ENCODE peak calls at places on chromosomes 2 and 18, in four cellular contexts. B is choroid plexus epithelial cell, N is AG04450, X is A549. A is an unnamed sample.

GRCh38 chr2:20352230-20353216 is 1.9 kb upstream of the PUM2 start:
- DNase-seq in B (no peak), N (no peak), X (no peak), A (no peak)

GRCh38 chr18:25192065-25192464 is 159.9 kb downstream of the ZNF521 start:
- DNase-seq in N (no peak), X (no peak), B (no peak), A (no peak)

GRCh38 chr2:216740557-216741222 is 45.3 kb upstream of the IGFBP5 start:
- DNase-seq in X (no peak), B (peak), N (peak), A (no peak)

GRCh38 chr2:106147159-106147558 is 46.9 kb downstream of the UXS1 start:
- DNase-seq in B (peak), N (peak), X (peak), A (peak)

GRCh38 chr2:166246901-166247300 is 119.1 kb upstream of the SCN1A start:
- DNase-seq in N (no peak), X (no peak), B (no peak), A (no peak)

GRCh38 chr18:46388295-46388694 is 268.7 kb downstream of the LOXHD1 start:
- DNase-seq in X (no peak), B (no peak), N (no peak), A (no peak)

GRCh38 chr2:7356909-7357584 is 439.8 kb downstream of the RNF144A start:
- DNase-seq in X (no peak), B (no peak), N (no peak), A (no peak)

GRCh38 chr18:71485578-71485977 is 1058.6 kb downstream of the CBLN2 start:
- DNase-seq in X (no peak), N (no peak), B (peak), A (peak)

GRCh38 chr2:71783215-71783614 is 329.9 kb downstream of the DYSF start:
- DNase-seq in N (peak), X (peak), B (peak), A (peak)

GRCh38 chr2:21748501-21748900 is 624.7 kb downstream of the TDRD15 start:
- DNase-seq in X (no peak), B (peak), N (no peak), A (no peak)

GRCh38 chr2:70282439-70282838 is 11.1 kb downstream of the SNRPG start:
- DNase-seq in X (no peak), N (no peak), B (no peak), A (no peak)

GRCh38 chr18:57110295-57110694 is 36.6 kb upstream of the BOD1L2 start:
- DNase-seq in X (no peak), N (no peak), B (no peak), A (no peak)

GRCh38 chr18:34773961-34774754 is 64.1 kb downstream of the DTNA start:
- DNase-seq in B (peak), N (no peak), X (no peak), A (peak)

DNA sequence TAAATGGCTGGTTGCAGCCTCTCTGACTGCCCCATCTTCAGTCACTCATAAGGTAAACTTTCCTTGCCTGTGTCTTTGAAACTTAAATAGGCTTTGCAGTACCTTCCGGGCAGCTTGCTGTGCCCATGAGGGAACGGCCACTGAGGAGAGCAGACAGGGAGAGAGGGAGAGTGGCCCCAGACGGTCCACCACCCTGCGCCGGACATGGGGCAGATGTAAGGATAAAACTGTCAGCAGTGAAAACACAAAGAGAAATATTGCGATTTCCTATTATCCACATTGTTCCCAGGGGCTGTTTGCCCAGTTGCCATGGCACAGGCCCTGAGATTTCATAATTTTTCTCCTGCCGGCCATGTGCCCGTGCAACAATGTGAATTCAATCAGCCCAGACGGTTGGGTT is 265.9 kb upstream of the SALL3 start:
- DNase-seq in B (no peak), N (no peak), X (no peak), A (no peak)
- H3K4me3 ChIP-seq in B (no peak), N (no peak), X (no peak), A (no peak)

GRCh38 chr2:96340493-96341414 is 5.2 kb downstream of the NCAPH start:
- DNase-seq in N (no peak), B (peak), X (no peak), A (no peak)

GRCh38 chr2:96336104-96336775 is 674 bp downstream of the NCAPH start:
- DNase-seq in B (no peak), X (no peak), N (no peak), A (no peak)

GRCh38 chr2:96333708-96334107 is 1.9 kb upstream of the NCAPH start:
- DNase-seq in X (no peak), B (no peak), N (no peak), A (no peak)

GRCh38 chr2:96341641-96342040 is 6.1 kb downstream of the NCAPH start:
- DNase-seq in B (no peak), X (no peak), N (no peak), A (no peak)

GRCh38 chr2:96336873-96337272 is 1.3 kb downstream of the NCAPH start:
- DNase-seq in N (no peak), B (no peak), X (no peak), A (no peak)
- H3K4me3 ChIP-seq in N (no peak), B (no peak), X (peak), A (no peak)

DNA sequence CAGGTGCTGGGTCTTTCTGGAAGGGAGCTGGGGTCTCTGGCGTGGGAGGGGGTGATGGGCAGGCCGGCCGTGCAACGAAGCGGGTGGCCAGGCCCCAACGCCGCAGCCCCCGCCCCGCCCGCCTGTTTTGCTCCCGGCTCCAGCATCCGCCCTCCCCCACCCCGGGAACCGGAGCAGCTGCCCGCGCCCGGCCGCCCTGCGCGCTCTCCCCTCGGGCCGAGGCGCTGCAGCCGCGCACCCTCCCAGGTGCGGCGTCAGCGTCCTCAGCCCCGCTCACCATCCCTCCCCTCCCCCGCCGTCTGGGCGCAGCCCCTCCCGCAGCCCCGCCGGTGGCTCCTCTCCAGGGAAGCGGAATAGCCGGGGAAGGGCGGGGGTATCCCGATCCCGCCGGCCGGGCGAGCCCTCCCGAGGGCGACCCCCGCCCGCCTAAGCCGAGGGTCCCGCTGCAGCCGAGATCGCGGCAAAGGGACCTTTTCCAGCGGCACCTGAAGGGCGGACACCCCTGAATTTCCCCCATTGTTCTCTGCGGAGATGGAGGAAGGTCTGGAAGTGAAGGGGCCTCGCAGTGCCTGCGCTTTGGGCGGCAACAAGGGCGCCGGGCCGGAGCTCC is 510 bp downstream of the KIF1A start:
- DNase-seq in X (no peak), B (no peak), N (no peak), A (no peak)
- H3K4me3 ChIP-seq in X (peak), B (no peak), N (no peak), A (peak)

DNA sequence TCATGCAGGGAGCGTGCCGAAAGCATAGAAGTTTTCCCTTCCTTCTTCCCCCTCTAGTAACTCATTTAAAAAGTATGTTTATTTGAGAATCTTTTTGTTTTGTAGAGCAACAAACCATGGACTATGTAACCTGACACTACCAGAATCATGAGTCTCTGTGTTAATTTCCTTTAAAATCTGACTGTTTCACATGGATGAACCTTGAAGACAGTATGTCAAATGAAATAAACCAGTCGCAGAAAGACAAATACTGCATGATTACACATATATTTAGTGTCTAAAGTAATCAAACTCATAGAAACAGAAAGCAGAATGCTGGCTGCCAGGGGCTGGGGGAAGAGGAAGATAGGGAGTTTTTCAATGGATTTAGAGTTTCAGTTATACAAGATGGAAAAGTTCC is 32.3 kb downstream of the PTPN2 start:
- DNase-seq in N (no peak), B (peak), X (no peak), A (no peak)
- H3K4me3 ChIP-seq in N (no peak), B (no peak), X (no peak), A (no peak)

GRCh38 chr2:119552902-119553301 is 8.7 kb downstream of the CFAP221 start:
- DNase-seq in N (no peak), X (no peak), B (no peak), A (no peak)
- H3K4me3 ChIP-seq in N (no peak), X (no peak), B (no peak), A (no peak)

DNA sequence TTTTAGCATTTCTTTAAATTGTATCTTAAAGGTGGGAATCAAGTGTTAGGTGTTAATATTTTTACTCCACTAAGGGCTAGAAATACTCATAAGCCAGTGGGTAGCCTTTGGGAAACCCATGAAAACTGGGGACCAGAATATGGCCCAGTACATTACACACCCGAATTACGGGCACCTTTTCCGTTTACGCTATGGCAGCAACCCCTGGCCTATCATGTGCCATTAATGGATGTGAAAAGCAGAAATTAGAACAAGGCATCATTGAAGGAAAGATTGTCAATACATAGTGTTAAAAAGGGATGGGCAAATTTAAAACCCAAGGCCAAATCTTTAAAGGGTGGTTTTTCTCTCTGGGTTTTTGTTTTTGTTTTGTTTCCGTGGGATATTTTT is 781 bp downstream of the FARP2 start:
- DNase-seq in N (no peak), X (no peak), B (no peak), A (no peak)
- H3K4me3 ChIP-seq in N (peak), X (peak), B (peak), A (peak)

GRCh38 chr2:183010112-183010511 is 28.1 kb downstream of the NCKAP1 start:
- DNase-seq in B (peak), X (peak), N (peak), A (no peak)
- H3K4me3 ChIP-seq in B (no peak), X (no peak), N (no peak), A (no peak)

GRCh38 chr18:74995404-74995737 is 213.6 kb downstream of the PTGR3 start:
- DNase-seq in B (no peak), X (no peak), N (no peak), A (no peak)

GRCh38 chr18:74996055-74996454 is 212.9 kb downstream of the PTGR3 start:
- DNase-seq in N (no peak), B (no peak), X (no peak), A (no peak)

GRCh38 chr18:74994502-74995403 is 214.2 kb downstream of the PTGR3 start:
- DNase-seq in N (no peak), B (peak), X (no peak), A (no peak)

GRCh38 chr18:74989134-74989533 is 219.8 kb downstream of the PTGR3 start:
- DNase-seq in N (no peak), X (no peak), B (no peak), A (no peak)

DNA sequence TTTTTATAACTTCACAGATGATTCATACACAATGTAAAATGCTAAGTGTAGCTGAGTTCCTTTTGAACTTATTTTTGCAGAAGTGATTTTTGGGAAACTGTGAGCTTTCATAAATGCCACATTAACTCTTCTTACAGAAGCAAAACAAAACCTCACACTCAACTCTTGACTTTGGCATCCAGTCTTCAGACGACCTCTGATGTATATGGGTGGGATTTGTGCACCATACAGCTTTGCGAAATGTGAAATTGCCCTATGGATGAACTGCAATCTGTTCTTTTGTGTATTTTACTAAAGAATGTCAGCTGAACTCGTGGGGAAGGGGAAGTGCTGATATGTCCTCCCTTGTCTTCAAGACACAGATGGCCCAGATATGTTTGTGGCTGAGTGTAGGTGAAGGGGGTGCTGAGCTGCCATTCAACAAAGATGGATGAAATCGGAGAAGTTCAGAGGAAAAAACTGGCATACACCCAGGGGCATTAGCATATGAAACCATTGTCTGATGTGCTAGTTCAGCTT is 218.3 kb downstream of the PTGR3 start:
- DNase-seq in B (peak), X (no peak), N (no peak), A (no peak)
- H3K4me3 ChIP-seq in B (no peak), X (no peak), N (no peak), A (no peak)

A was measured in kidney epithelial cell.